ENCODE peak calls at places on chromosomes 5 and 9, in five cellular contexts. C is amniotic stem cell, M is GM10248, F is AG08395, X is activated T-cell treated with anti-CD3 and anti-CD28 coated beads for 1 hour. B is an unnamed sample.

GRCh38 chr9:69121155-69122085 is 52.7 kb upstream of the TJP2 start:
- DNase-seq in C (no peak), M (peak), F (peak), X (peak), B (no peak)

GRCh38 chr5:131264453-131265200 is 774 bp downstream of the CDC42SE2 start:
- DNase-seq in F (no peak), C (no peak), M (no peak), X (no peak), B (no peak)

GRCh38 chr5:17012289-17012688 is 76.2 kb upstream of the MYO10 start:
- DNase-seq in M (no peak), X (no peak), C (no peak), F (no peak), B (no peak)

GRCh38 chr5:135010502-135011354 is 23.3 kb downstream of the PITX1 start:
- DNase-seq in M (no peak), X (no peak), F (no peak), C (no peak), B (no peak)

GRCh38 chr9:129111762-129112151 is 542 bp downstream of the PTPA start:
- DNase-seq in X (no peak), F (peak), C (peak), M (peak), B (no peak)

GRCh38 chr9:126470251-126470993 is 143.3 kb upstream of the LMX1B start:
- DNase-seq in C (no peak), X (no peak), M (no peak), F (no peak), B (peak)

GRCh38 chr5:75648712-75649111 is 37.5 kb downstream of the ANKDD1B start:
- DNase-seq in C (no peak), M (peak), X (no peak), F (no peak), B (no peak)

GRCh38 chr5:19986036-19986619 is 1.9 kb downstream of the CDH18 start:
- DNase-seq in C (no peak), M (no peak), F (no peak), X (no peak), B (no peak)

GRCh38 chr9:95284152-95284551 is 33.4 kb downstream of the FANCC start:
- DNase-seq in C (no peak), F (peak), M (no peak), X (no peak), B (no peak)

GRCh38 chr5:180785794-180786221 is 16.8 kb downstream of the MGAT1 start:
- DNase-seq in C (peak), F (peak), X (no peak), M (no peak), B (no peak)

GRCh38 chr5:177552839-177553455 is 1.4 kb downstream of the FAM193B start:
- DNase-seq in C (no peak), F (peak), X (no peak), M (no peak), B (no peak)

GRCh38 chr9:110545705-110546104 is 33.8 kb downstream of the SVEP1 start:
- DNase-seq in C (no peak), M (no peak), F (peak), X (no peak), B (no peak)

GRCh38 chr5:157006262-157006661 is 43.2 kb upstream of the TIMD4 start:
- DNase-seq in C (no peak), X (no peak), M (no peak), F (no peak), B (no peak)

GRCh38 chr9:79489241-79490000 is 82.3 kb upstream of the TLE4 start:
- DNase-seq in M (no peak), F (peak), C (no peak), X (no peak), B (no peak)

GRCh38 chr9:120910643-120911042 is 16.0 kb downstream of the TRAF1 start:
- DNase-seq in X (no peak), C (no peak), F (no peak), M (no peak), B (no peak)

B was measured in suprapubic skin.